ENCODE peak calls at places on chromosomes 2 and 18, in four cellular contexts. P is HepG2, Y is ovary, A is upper lobe of left lung. I is an unnamed sample. For H3K36me3, the result is how much of the 10 kb centered on the place peaks cover.

GRCh38 chr2:239846789-239847676 is 178.1 kb downstream of the NDUFA10 start:
- DNase-seq in P (no peak), Y (no peak), A (no peak), I (no peak)

GRCh38 chr2:153939124-153939796 is 67.5 kb downstream of the GALNT13 start:
- DNase-seq in P (no peak), Y (no peak), A (no peak), I (no peak)

GRCh38 chr2:38415023-38415422 is 38.0 kb upstream of the ATL2 start:
- DNase-seq in P (no peak), Y (no peak), A (no peak), I (peak)

GRCh38 chr2:161004379-161004778 is 155.8 kb upstream of the TANK start:
- DNase-seq in P (no peak), Y (no peak), A (no peak), I (no peak)

GRCh38 chr2:239379641-239380170 is 21.1 kb downstream of the HDAC4 start:
- DNase-seq in P (no peak), Y (peak), A (peak), I (peak)

GRCh38 chr2:201696151-201696659 is 2.2 kb downstream of the MPP4 start:
- DNase-seq in P (no peak), Y (no peak), A (no peak), I (no peak)

GRCh38 chr2:74585406-74586182 is 31.1 kb downstream of the DOK1 start:
- DNase-seq in P (no peak), Y (no peak), A (no peak), I (no peak)

GRCh38 chr2:74502147-74502719 is 2.8 kb upstream of the LBX2 start:
- DNase-seq in P (peak), Y (no peak), A (peak), I (no peak)

GRCh38 chr2:887639-888038 is 63.0 kb upstream of the SNTG2 start:
- DNase-seq in P (no peak), Y (no peak), A (no peak), I (no peak)

GRCh38 chr18:12995424-12995823 is 4.3 kb downstream of the CEP192 start:
- DNase-seq in P (no peak), Y (no peak), A (no peak), I (no peak)

GRCh38 chr2:179946810-179947485 is 60.1 kb downstream of the CWC22 start:
- DNase-seq in P (no peak), Y (no peak), A (no peak), I (no peak)

GRCh38 chr2:148994341-148994740 is 44.2 kb upstream of the LYPD6B start:
- DNase-seq in P (no peak), Y (no peak), A (no peak), I (no peak)

GRCh38 chr2:74267068-74267467 is 68.7 kb downstream of the MTHFD2 start:
- DNase-seq in P (peak), Y (no peak), A (no peak), I (no peak)

GRCh38 chr18:8974696-8975095 is 127.8 kb upstream of the NDUFV2 start:
- DNase-seq in P (no peak), Y (no peak), A (no peak), I (no peak)

GRCh38 chr2:212919238-212919637 is 232.2 kb downstream of the IKZF2 start:
- DNase-seq in P (no peak), Y (no peak), A (no peak), I (no peak)

GRCh38 chr2:182818541-182819308 is 47.7 kb downstream of the FRZB start:
- DNase-seq in P (no peak), Y (no peak), A (no peak), I (no peak)

GRCh38 chr2:9141706-9142460 is 64.7 kb upstream of the ASAP2 start:
- DNase-seq in P (no peak), Y (no peak), A (no peak), I (no peak)

GRCh38 chr2:61433606-61434005 is 37.3 kb downstream of the USP34 start:
- DNase-seq in P (no peak), Y (no peak), A (no peak), I (no peak)
- TF ChIP-seq CTCF in P (peak), Y (no peak), A (no peak), I (no peak)

GRCh38 chr18:36157441-36157840 is 27.7 kb downstream of the ELP2 start:
- DNase-seq in P (no peak), Y (no peak), A (no peak), I (no peak)
- H3K36me3 ChIP-seq in P (under half), Y (under half), A (under half), I (under half)

GRCh38 chr2:71923887-71924533 is 223.7 kb downstream of the CYP26B1 start:
- DNase-seq in P (peak), Y (peak), A (no peak), I (no peak)

GRCh38 chr2:71925268-71926097 is 222.2 kb downstream of the CYP26B1 start:
- DNase-seq in P (no peak), Y (no peak), A (no peak), I (peak)

GRCh38 chr2:71927757-71928715 is 219.6 kb downstream of the CYP26B1 start:
- DNase-seq in P (no peak), Y (no peak), A (no peak), I (no peak)

GRCh38 chr2:71926860-71927756 is 220.6 kb downstream of the CYP26B1 start:
- DNase-seq in P (no peak), Y (no peak), A (no peak), I (no peak)

DNA sequence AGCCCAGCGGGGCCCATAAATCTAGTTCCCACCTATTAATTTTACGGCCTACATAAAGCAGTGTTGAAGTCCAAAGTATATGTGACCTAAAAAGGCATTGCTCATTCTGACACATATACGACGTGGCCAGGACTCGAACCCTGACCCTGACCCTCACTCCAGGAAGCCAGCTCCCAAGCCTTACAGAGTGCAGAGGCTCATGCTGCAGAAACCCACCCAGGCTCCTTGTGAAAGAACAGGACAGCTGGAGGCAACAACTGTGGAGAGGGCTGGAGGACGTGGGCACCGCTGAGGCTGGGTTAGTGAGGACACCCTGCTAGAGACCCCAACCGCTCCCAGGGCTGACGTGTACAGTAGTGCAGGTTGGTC is 221.6 kb downstream of the CYP26B1 start:
- DNase-seq in P (no peak), Y (no peak), A (no peak), I (no peak)
- TF ChIP-seq EP300 in P (no peak), Y (no peak), A (no peak), I (no peak)

DNA sequence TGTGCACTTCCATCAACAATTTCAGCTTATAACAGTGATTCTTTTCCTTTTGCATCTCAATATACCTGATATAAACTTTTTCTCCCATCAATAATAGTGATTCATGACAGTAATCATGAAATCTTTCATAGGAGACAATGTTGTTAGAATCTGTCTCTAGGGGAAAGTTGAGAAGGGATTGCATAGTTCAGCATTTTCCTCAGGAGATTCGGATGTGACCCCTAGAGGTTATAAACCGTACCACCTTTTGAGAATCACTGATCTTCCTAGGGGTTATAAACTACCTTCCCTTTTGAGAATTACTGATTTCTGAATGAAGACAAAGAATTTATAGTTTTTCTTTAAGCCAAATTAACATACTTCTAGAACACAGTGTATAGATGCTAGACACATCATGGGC is 53.0 kb upstream of the GALNT3 start:
- DNase-seq in P (no peak), Y (no peak), A (no peak), I (no peak)
- TF ChIP-seq CTCF in P (no peak), Y (no peak), A (no peak), I (no peak)

GRCh38 chr2:85394256-85394655 is 15.9 kb downstream of the CAPG start:
- DNase-seq in P (no peak), Y (no peak), A (no peak), I (peak)
- H3K36me3 ChIP-seq in P (under half), Y (under half), A (under half), I (under half)

DNA sequence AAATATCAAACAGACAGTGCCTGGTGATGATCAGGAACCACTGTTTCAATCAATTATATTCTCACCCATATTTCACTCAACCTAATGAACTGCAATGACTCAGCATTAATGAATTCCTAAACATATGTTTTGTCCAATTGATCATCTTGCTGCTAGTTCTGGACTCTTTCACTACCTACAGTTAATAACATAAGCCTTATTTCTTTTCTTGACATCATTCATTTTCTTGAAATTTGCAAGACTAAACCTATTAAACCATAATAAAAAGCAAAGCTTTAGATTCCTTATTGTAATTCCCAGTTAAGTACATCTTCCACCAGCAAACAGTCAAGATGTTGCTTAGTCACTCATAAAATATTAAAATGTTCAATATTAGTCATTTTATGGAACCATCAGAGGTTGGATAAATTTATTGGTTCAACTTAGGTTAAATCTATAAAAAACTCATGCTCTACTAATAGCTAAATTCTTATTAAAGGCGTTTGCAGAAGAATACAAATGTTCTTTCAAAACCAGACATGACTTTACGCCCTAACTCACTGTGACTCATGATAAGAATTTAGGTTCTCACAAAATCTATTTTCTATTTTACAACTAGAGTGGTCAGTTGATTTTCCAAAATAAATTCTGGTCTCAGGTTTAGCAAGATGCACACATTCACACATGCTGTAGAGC is 599.4 kb downstream of the RNF144A start:
- DNase-seq in P (no peak), Y (no peak), A (no peak), I (no peak)
- TF ChIP-seq EP300 in P (no peak), Y (no peak), A (no peak), I (no peak)

DNA sequence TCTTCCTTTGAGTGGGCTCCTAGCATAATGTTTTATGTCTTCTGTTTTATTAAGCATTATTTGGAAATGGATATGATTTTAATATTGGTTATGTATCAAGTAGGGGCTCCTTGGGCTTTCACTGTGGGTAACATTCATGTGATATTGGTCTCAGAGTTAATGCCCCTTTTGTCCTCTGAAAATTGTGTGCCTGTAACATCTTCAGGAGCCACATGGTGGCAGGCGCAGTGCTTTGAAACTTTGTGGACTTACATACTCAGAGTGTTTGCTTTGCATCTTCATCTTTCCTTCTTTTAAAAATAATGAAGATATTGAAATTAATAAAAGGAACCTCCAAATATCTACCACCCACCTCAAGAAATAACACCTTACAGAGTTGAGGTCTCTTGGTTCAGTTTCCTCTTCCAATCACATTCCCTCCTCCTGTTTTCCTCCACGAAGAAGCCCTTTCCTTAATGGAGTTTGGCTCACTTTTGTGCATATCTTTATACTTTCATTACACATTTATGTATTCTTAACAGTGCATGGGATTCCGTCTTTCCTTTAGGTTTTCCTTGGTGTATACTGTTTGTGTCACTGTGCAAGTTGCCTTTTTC is 73.5 kb downstream of the LIMS1 start:
- DNase-seq in P (peak), Y (no peak), A (no peak), I (no peak)
- TF ChIP-seq CTCF in P (peak), Y (peak), A (no peak), I (peak)

DNA sequence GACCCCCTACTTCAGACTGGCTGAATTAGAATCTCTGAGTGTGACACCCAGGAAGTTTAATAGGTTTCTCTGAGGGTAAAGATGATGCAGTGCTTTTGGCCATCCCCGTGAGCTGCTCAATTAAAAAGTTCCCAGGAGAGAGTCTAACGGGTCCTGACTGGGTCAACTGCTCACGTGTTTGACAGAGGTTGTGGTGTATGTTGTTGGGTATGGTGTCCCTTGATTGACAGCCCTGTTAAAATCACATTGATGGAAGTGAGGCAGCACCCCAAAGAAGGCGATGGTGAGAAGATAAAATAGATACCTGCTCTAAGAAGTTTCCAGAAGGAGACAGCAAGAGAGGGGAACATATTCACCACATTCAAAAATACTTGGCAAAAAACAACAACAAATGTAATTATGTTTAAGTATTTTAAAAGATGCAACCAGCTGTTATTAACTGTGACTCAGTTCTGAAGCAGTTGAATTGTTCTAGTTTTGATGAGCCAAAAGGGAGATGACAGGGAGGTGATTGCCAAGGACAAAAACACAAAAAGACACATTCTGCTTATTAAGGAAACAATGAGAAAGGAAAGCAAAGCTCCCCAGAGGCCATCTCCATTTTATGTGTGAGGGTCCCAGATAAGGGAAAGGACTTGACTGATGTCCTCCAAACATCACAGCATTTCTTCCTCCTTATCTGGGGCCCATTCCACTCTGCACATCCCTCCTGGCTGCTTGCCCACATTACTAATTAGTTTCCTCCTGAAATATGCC is 11.5 kb upstream of the GMCL1 start:
- DNase-seq in P (no peak), Y (no peak), A (no peak), I (no peak)
- H3K36me3 ChIP-seq in P (under half), Y (under half), A (under half), I (under half)

I was measured in sigmoid colon.